ENCODE peak calls at places on chromosome 22, in four cellular contexts. One of them, this sample, is unnamed.

GRCh38 chr22:22400099-22400498 is 108.4 kb downstream of the ZNF280B start:
- DNase-seq in activated naive CD4-positive, alpha-beta T cell: no peak
- DNase-seq in epithelial cell of esophagus: no peak
- DNase-seq in AG04450: no peak
- DNase-seq in this sample: no peak

GRCh38 chr22:41241133-41241676 is 474 bp upstream of the CHADL start:
- DNase-seq in epithelial cell of esophagus: no peak
- DNase-seq in AG04450: no peak
- DNase-seq in activated naive CD4-positive, alpha-beta T cell: no peak
- DNase-seq in this sample: no peak

GRCh38 chr22:46649176-46650077 is 29.2 kb downstream of the GRAMD4 start:
- DNase-seq in epithelial cell of esophagus: no peak
- DNase-seq in activated naive CD4-positive, alpha-beta T cell: no peak
- DNase-seq in AG04450: peak
- DNase-seq in this sample: peak

GRCh38 chr22:25172153-25172552 is 27.5 kb upstream of the CRYBB3 start:
- DNase-seq in epithelial cell of esophagus: peak
- DNase-seq in activated naive CD4-positive, alpha-beta T cell: peak
- DNase-seq in AG04450: no peak
- DNase-seq in this sample: peak

GRCh38 chr22:21026783-21027692 is 5.3 kb downstream of the SLC7A4 start:
- DNase-seq in epithelial cell of esophagus: peak
- DNase-seq in AG04450: peak
- DNase-seq in activated naive CD4-positive, alpha-beta T cell: no peak
- DNase-seq in this sample: no peak

GRCh38 chr22:46086577-46087335 is 63.6 kb upstream of the PPARA start:
- DNase-seq in epithelial cell of esophagus: no peak
- DNase-seq in activated naive CD4-positive, alpha-beta T cell: no peak
- DNase-seq in AG04450: no peak
- DNase-seq in this sample: no peak

GRCh38 chr22:39900306-39901227 is at the start of gene GRAP2:
- DNase-seq in activated naive CD4-positive, alpha-beta T cell: peak
- DNase-seq in AG04450: no peak
- DNase-seq in epithelial cell of esophagus: no peak
- DNase-seq in this sample: peak

GRCh38 chr22:39688186-39688768 is 117.7 kb downstream of the CACNA1I start:
- DNase-seq in epithelial cell of esophagus: no peak
- DNase-seq in activated naive CD4-positive, alpha-beta T cell: no peak
- DNase-seq in AG04450: no peak
- DNase-seq in this sample: no peak

GRCh38 chr22:24681236-24681635 is 78.2 kb downstream of the GGT1 start:
- DNase-seq in activated naive CD4-positive, alpha-beta T cell: no peak
- DNase-seq in AG04450: peak
- DNase-seq in epithelial cell of esophagus: no peak
- DNase-seq in this sample: no peak

GRCh38 chr22:18005201-18005926 is 19.0 kb downstream of the MICAL3 start:
- DNase-seq in AG04450: no peak
- DNase-seq in activated naive CD4-positive, alpha-beta T cell: no peak
- DNase-seq in epithelial cell of esophagus: no peak
- DNase-seq in this sample: no peak

GRCh38 chr22:33653525-33654063 is 266.7 kb downstream of the LARGE1 start:
- DNase-seq in activated naive CD4-positive, alpha-beta T cell: no peak
- DNase-seq in AG04450: no peak
- DNase-seq in epithelial cell of esophagus: no peak
- DNase-seq in this sample: no peak

GRCh38 chr22:32380991-32381390 is 23.3 kb downstream of the RFPL3 start:
- DNase-seq in epithelial cell of esophagus: peak
- DNase-seq in AG04450: no peak
- DNase-seq in activated naive CD4-positive, alpha-beta T cell: no peak
- DNase-seq in this sample: no peak

GRCh38 chr22:46390652-46391301 is 55.3 kb downstream of the TRMU start:
- DNase-seq in AG04450: peak
- DNase-seq in epithelial cell of esophagus: peak
- DNase-seq in activated naive CD4-positive, alpha-beta T cell: no peak
- DNase-seq in this sample: no peak

GRCh38 chr22:37166675-37167066 is 17.0 kb upstream of the IL2RB start:
- DNase-seq in epithelial cell of esophagus: peak
- DNase-seq in AG04450: no peak
- DNase-seq in activated naive CD4-positive, alpha-beta T cell: peak
- DNase-seq in this sample: peak

GRCh38 chr22:33404723-33405122 is 346.5 kb upstream of the SYN3 start:
- DNase-seq in activated naive CD4-positive, alpha-beta T cell: no peak
- DNase-seq in AG04450: no peak
- DNase-seq in epithelial cell of esophagus: no peak
- DNase-seq in this sample: no peak

GRCh38 chr22:41782316-41782715 is 18.2 kb upstream of the CCDC134 start:
- DNase-seq in activated naive CD4-positive, alpha-beta T cell: no peak
- DNase-seq in epithelial cell of esophagus: no peak
- DNase-seq in AG04450: no peak
- DNase-seq in this sample: no peak